ENCODE peak calls at places on chromosomes 3 and 15, in seven cellular contexts. O is mucosa of descending colon; Y is cardiac fibroblast; P is adrenal gland; I is stimulated activated naive CD8-positive, alpha-beta T cell treated with anti-CD3 and anti-CD28 coated beads, Interleukin-15, Interleukin-2, amounts not matched to agents 100 U/mL and 50 U/mL, for 24 hours; U is heart right ventricle; T is NCI-H446. A is an unnamed sample.
A peak's percentile ranks its signal among the peaks of the same experiment; 100 is the strongest.

GRCh38 chr3:64150527-64151238 is 74.6 kb downstream of the PRICKLE2 start:
- DNase-seq in O (peak; percentile 81), Y (peak; percentile 82), P (no peak), I (no peak), U (peak; percentile 65), T (no peak), A (no peak)

GRCh38 chr3:159137966-159138365 is 336.1 kb downstream of the MFSD1 start:
- DNase-seq in O (no peak), Y (no peak), P (no peak), I (no peak), U (no peak), T (no peak), A (no peak)

GRCh38 chr15:101386967-101387366 is 91.9 kb upstream of the SNRPA1 start:
- DNase-seq in O (no peak), Y (no peak), P (no peak), I (no peak), U (no peak), T (no peak), A (no peak)

GRCh38 chr3:11909726-11910125 is 63.0 kb upstream of the TAMM41 start:
- DNase-seq in O (no peak), Y (no peak), P (no peak), I (no peak), U (no peak), T (no peak), A (no peak)

GRCh38 chr3:46903341-46904302 is 26.1 kb downstream of the PTH1R start:
- DNase-seq in O (no peak), Y (peak; percentile 43), P (peak; percentile 19), I (no peak), U (no peak), T (no peak), A (no peak)

GRCh38 chr3:129119365-129120100 is 2.1 kb downstream of the RAB43 start:
- DNase-seq in O (peak; percentile 75), Y (no peak), P (peak; percentile 47), I (peak; percentile 39), U (no peak), T (no peak), A (no peak)

GRCh38 chr3:52912885-52913731 is 15.8 kb upstream of the STIMATE start:
- DNase-seq in O (no peak), Y (no peak), P (no peak), I (no peak), U (no peak), T (no peak), A (no peak)

GRCh38 chr3:86382556-86382955 is 608.4 kb downstream of the VGLL3 start:
- DNase-seq in O (no peak), Y (no peak), P (no peak), I (no peak), U (no peak), T (no peak), A (no peak)

GRCh38 chr15:68492855-68493254 is 60.9 kb upstream of the ITGA11 start:
- DNase-seq in O (no peak), Y (peak; percentile 62), P (no peak), I (no peak), U (no peak), T (no peak), A (no peak)

GRCh38 chr3:186427627-186428026 is 65.6 kb upstream of the DGKG start:
- DNase-seq in O (no peak), Y (peak; percentile 55), P (no peak), I (no peak), U (peak; percentile 48), T (no peak), A (no peak)

GRCh38 chr3:184315506-184315867 is 1.1 kb downstream of the EIF4G1 start:
- DNase-seq in O (no peak), Y (no peak), P (no peak), I (no peak), U (no peak), T (no peak), A (no peak)

GRCh38 chr15:22224241-22224671 is 143.9 kb downstream of the OR4M2 start:
- DNase-seq in O (no peak), Y (no peak), P (no peak), I (no peak), U (no peak), T (no peak), A (no peak)

GRCh38 chr3:62229908-62230307 is 143.4 kb downstream of the FEZF2 start:
- DNase-seq in O (no peak), Y (peak; percentile 17), P (no peak), I (no peak), U (no peak), T (no peak), A (no peak)

GRCh38 chr15:42286445-42287029 is 13.3 kb upstream of the TMEM87A start:
- DNase-seq in O (no peak), Y (peak; percentile 40), P (no peak), I (no peak), U (no peak), T (no peak), A (no peak)

GRCh38 chr15:71093089-71094024 is 21.9 kb upstream of the THSD4 start:
- DNase-seq in O (peak; percentile 74), Y (peak; percentile 34), P (peak; percentile 23), I (no peak), U (no peak), T (no peak), A (no peak)

GRCh38 chr3:122893754-122894668 is 99.1 kb downstream of the SLC49A4 start:
- DNase-seq in O (no peak), Y (peak; percentile 3), P (no peak), I (no peak), U (peak; percentile 30), T (no peak), A (peak; percentile 60)

GRCh38 chr15:66621491-66622467 is 56.0 kb upstream of the LCTL start:
- DNase-seq in O (peak; percentile 54), Y (peak; percentile 70), P (no peak), I (no peak), U (no peak), T (no peak), A (no peak)

GRCh38 chr3:2713923-2714322 is 396.3 kb downstream of the IL5RA start:
- DNase-seq in O (no peak), Y (no peak), P (no peak), I (peak; percentile 5), U (no peak), T (no peak), A (no peak)

GRCh38 chr3:46918202-46918601 is 40.7 kb downstream of the PTH1R start:
- DNase-seq in O (no peak), Y (no peak), P (no peak), I (no peak), U (no peak), T (no peak), A (no peak)

GRCh38 chr15:78182336-78182700 is 33.2 kb downstream of the IDH3A start:
- DNase-seq in O (no peak), Y (no peak), P (no peak), I (no peak), U (no peak), T (no peak), A (no peak)

GRCh38 chr15:50876989-50877360 is 31.5 kb upstream of the AP4E1 start:
- DNase-seq in O (peak; percentile 51), Y (peak; percentile 93), P (peak; percentile 70), I (peak; percentile 82), U (no peak), T (peak; percentile 47), A (peak; percentile 70)

GRCh38 chr3:187223799-187224198 is 26.5 kb downstream of the RTP1 start:
- DNase-seq in O (no peak), Y (no peak), P (no peak), I (no peak), U (no peak), T (no peak), A (no peak)